ENCODE peak calls at places on chromosome 1, in eight cellular contexts. One of them, this sample, is unnamed.

GRCh38 chr1:101431956-101432510 is 195.2 kb downstream of the S1PR1 start:
- DNase-seq in fibroblast of pulmonary artery: no peak
- DNase-seq in GM12864: no peak
- DNase-seq in fibroblast of lung: no peak
- DNase-seq in CD4-positive, alpha-beta T cell: no peak
- DNase-seq in GM12865: peak
- DNase-seq in lower lobe of right lung: no peak
- DNase-seq in heart right ventricle: no peak
- DNase-seq in this sample: no peak

GRCh38 chr1:193762276-193762675 is 575.9 kb upstream of the B3GALT2 start:
- DNase-seq in GM12865: no peak
- DNase-seq in fibroblast of lung: no peak
- DNase-seq in fibroblast of pulmonary artery: no peak
- DNase-seq in GM12864: no peak
- DNase-seq in CD4-positive, alpha-beta T cell: no peak
- DNase-seq in lower lobe of right lung: no peak
- DNase-seq in heart right ventricle: no peak
- DNase-seq in this sample: no peak

GRCh38 chr1:110185181-110185580 is 24.9 kb upstream of the KCNC4 start:
- DNase-seq in heart right ventricle: peak
- DNase-seq in fibroblast of pulmonary artery: no peak
- DNase-seq in GM12864: no peak
- DNase-seq in lower lobe of right lung: no peak
- DNase-seq in CD4-positive, alpha-beta T cell: no peak
- DNase-seq in GM12865: no peak
- DNase-seq in fibroblast of lung: no peak
- DNase-seq in this sample: no peak

GRCh38 chr1:150321826-150322166 is 463 bp downstream of the PRPF3 start:
- DNase-seq in heart right ventricle: no peak
- DNase-seq in GM12865: no peak
- DNase-seq in fibroblast of lung: peak
- DNase-seq in CD4-positive, alpha-beta T cell: peak
- DNase-seq in GM12864: no peak
- DNase-seq in lower lobe of right lung: no peak
- DNase-seq in fibroblast of pulmonary artery: no peak
- DNase-seq in this sample: no peak

GRCh38 chr1:96306809-96307208 is 414.8 kb upstream of the PTBP2 start:
- DNase-seq in CD4-positive, alpha-beta T cell: no peak
- DNase-seq in lower lobe of right lung: no peak
- DNase-seq in fibroblast of lung: peak
- DNase-seq in fibroblast of pulmonary artery: peak
- DNase-seq in GM12865: no peak
- DNase-seq in heart right ventricle: no peak
- DNase-seq in GM12864: no peak
- DNase-seq in this sample: no peak

GRCh38 chr1:150109567-150109966 is 40.1 kb upstream of the PLEKHO1 start:
- DNase-seq in lower lobe of right lung: no peak
- DNase-seq in CD4-positive, alpha-beta T cell: no peak
- DNase-seq in heart right ventricle: no peak
- DNase-seq in fibroblast of lung: no peak
- DNase-seq in GM12865: peak
- DNase-seq in fibroblast of pulmonary artery: no peak
- DNase-seq in GM12864: no peak
- DNase-seq in this sample: no peak

GRCh38 chr1:204295666-204296065 is 64.1 kb downstream of the PLEKHA6 start:
- DNase-seq in CD4-positive, alpha-beta T cell: no peak
- DNase-seq in fibroblast of lung: no peak
- DNase-seq in GM12864: no peak
- DNase-seq in heart right ventricle: no peak
- DNase-seq in lower lobe of right lung: no peak
- DNase-seq in GM12865: no peak
- DNase-seq in fibroblast of pulmonary artery: no peak
- DNase-seq in this sample: no peak

GRCh38 chr1:28027660-28028059 is 60.8 kb downstream of the EYA3 start:
- DNase-seq in fibroblast of lung: no peak
- DNase-seq in heart right ventricle: no peak
- DNase-seq in CD4-positive, alpha-beta T cell: no peak
- DNase-seq in GM12865: peak
- DNase-seq in fibroblast of pulmonary artery: no peak
- DNase-seq in lower lobe of right lung: no peak
- DNase-seq in GM12864: no peak
- DNase-seq in this sample: no peak

GRCh38 chr1:204075116-204075636 is 2.3 kb downstream of the SOX13 start:
- DNase-seq in GM12865: no peak
- DNase-seq in CD4-positive, alpha-beta T cell: no peak
- DNase-seq in heart right ventricle: no peak
- DNase-seq in fibroblast of lung: no peak
- DNase-seq in lower lobe of right lung: no peak
- DNase-seq in fibroblast of pulmonary artery: no peak
- DNase-seq in GM12864: no peak
- DNase-seq in this sample: no peak

GRCh38 chr1:37849480-37849879 is 9.9 kb downstream of the MTF1 start:
- DNase-seq in heart right ventricle: no peak
- DNase-seq in lower lobe of right lung: no peak
- DNase-seq in GM12864: no peak
- DNase-seq in fibroblast of lung: no peak
- DNase-seq in GM12865: no peak
- DNase-seq in CD4-positive, alpha-beta T cell: no peak
- DNase-seq in fibroblast of pulmonary artery: no peak
- DNase-seq in this sample: no peak
- TF ChIP-seq CTCF in heart right ventricle: no peak
- TF ChIP-seq CTCF in lower lobe of right lung: no peak
- TF ChIP-seq CTCF in GM12864: no peak
- TF ChIP-seq CTCF in fibroblast of lung: no peak
- TF ChIP-seq CTCF in GM12865: no peak
- TF ChIP-seq CTCF in CD4-positive, alpha-beta T cell: no peak
- TF ChIP-seq CTCF in fibroblast of pulmonary artery: no peak
- TF ChIP-seq CTCF in this sample: no peak

GRCh38 chr1:33441088-33441745 is 10.3 kb upstream of the PHC2 start:
- DNase-seq in GM12864: no peak
- DNase-seq in fibroblast of lung: no peak
- DNase-seq in CD4-positive, alpha-beta T cell: no peak
- DNase-seq in fibroblast of pulmonary artery: no peak
- DNase-seq in lower lobe of right lung: no peak
- DNase-seq in GM12865: no peak
- DNase-seq in heart right ventricle: no peak
- DNase-seq in this sample: no peak

GRCh38 chr1:33443067-33443704 is 12.3 kb upstream of the PHC2 start:
- DNase-seq in fibroblast of pulmonary artery: peak
- DNase-seq in GM12865: no peak
- DNase-seq in GM12864: no peak
- DNase-seq in CD4-positive, alpha-beta T cell: no peak
- DNase-seq in fibroblast of lung: peak
- DNase-seq in lower lobe of right lung: no peak
- DNase-seq in heart right ventricle: no peak
- DNase-seq in this sample: no peak

GRCh38 chr1:33445108-33445507 is 14.2 kb upstream of the PHC2 start:
- DNase-seq in fibroblast of lung: no peak
- DNase-seq in fibroblast of pulmonary artery: no peak
- DNase-seq in lower lobe of right lung: no peak
- DNase-seq in GM12865: no peak
- DNase-seq in CD4-positive, alpha-beta T cell: no peak
- DNase-seq in heart right ventricle: no peak
- DNase-seq in GM12864: no peak
- DNase-seq in this sample: no peak

GRCh38 chr1:33442141-33442540 is 11.2 kb upstream of the PHC2 start:
- DNase-seq in heart right ventricle: no peak
- DNase-seq in lower lobe of right lung: no peak
- DNase-seq in CD4-positive, alpha-beta T cell: no peak
- DNase-seq in GM12864: no peak
- DNase-seq in fibroblast of pulmonary artery: no peak
- DNase-seq in fibroblast of lung: peak
- DNase-seq in GM12865: no peak
- DNase-seq in this sample: no peak

GRCh38 chr1:33443705-33444180 is 12.8 kb upstream of the PHC2 start:
- DNase-seq in CD4-positive, alpha-beta T cell: no peak
- DNase-seq in fibroblast of lung: no peak
- DNase-seq in GM12864: no peak
- DNase-seq in GM12865: no peak
- DNase-seq in fibroblast of pulmonary artery: no peak
- DNase-seq in lower lobe of right lung: no peak
- DNase-seq in heart right ventricle: no peak
- DNase-seq in this sample: no peak
- TF ChIP-seq CTCF in CD4-positive, alpha-beta T cell: no peak
- TF ChIP-seq CTCF in fibroblast of lung: no peak
- TF ChIP-seq CTCF in GM12864: no peak
- TF ChIP-seq CTCF in GM12865: no peak
- TF ChIP-seq CTCF in fibroblast of pulmonary artery: no peak
- TF ChIP-seq CTCF in lower lobe of right lung: no peak
- TF ChIP-seq CTCF in heart right ventricle: no peak
- TF ChIP-seq CTCF in this sample: no peak

GRCh38 chr1:234089396-234089795 is 184.9 kb downstream of the SLC35F3 start:
- DNase-seq in lower lobe of right lung: no peak
- DNase-seq in GM12864: no peak
- DNase-seq in heart right ventricle: no peak
- DNase-seq in CD4-positive, alpha-beta T cell: no peak
- DNase-seq in GM12865: no peak
- DNase-seq in fibroblast of lung: no peak
- DNase-seq in fibroblast of pulmonary artery: no peak
- DNase-seq in this sample: no peak
- TF ChIP-seq CTCF in lower lobe of right lung: no peak
- TF ChIP-seq CTCF in GM12864: peak
- TF ChIP-seq CTCF in heart right ventricle: no peak
- TF ChIP-seq CTCF in CD4-positive, alpha-beta T cell: no peak
- TF ChIP-seq CTCF in GM12865: peak
- TF ChIP-seq CTCF in fibroblast of lung: no peak
- TF ChIP-seq CTCF in fibroblast of pulmonary artery: no peak
- TF ChIP-seq CTCF in this sample: no peak

GRCh38 chr1:111739984-111740765 is 980 bp upstream of the INKA2 start:
- DNase-seq in GM12865: peak
- DNase-seq in GM12864: no peak
- DNase-seq in fibroblast of pulmonary artery: peak
- DNase-seq in CD4-positive, alpha-beta T cell: no peak
- DNase-seq in lower lobe of right lung: peak
- DNase-seq in heart right ventricle: peak
- DNase-seq in fibroblast of lung: peak
- DNase-seq in this sample: no peak
- TF ChIP-seq CTCF in GM12865: no peak
- TF ChIP-seq CTCF in GM12864: no peak
- TF ChIP-seq CTCF in fibroblast of pulmonary artery: no peak
- TF ChIP-seq CTCF in CD4-positive, alpha-beta T cell: no peak
- TF ChIP-seq CTCF in lower lobe of right lung: no peak
- TF ChIP-seq CTCF in heart right ventricle: no peak
- TF ChIP-seq CTCF in fibroblast of lung: no peak
- TF ChIP-seq CTCF in this sample: no peak

DNA sequence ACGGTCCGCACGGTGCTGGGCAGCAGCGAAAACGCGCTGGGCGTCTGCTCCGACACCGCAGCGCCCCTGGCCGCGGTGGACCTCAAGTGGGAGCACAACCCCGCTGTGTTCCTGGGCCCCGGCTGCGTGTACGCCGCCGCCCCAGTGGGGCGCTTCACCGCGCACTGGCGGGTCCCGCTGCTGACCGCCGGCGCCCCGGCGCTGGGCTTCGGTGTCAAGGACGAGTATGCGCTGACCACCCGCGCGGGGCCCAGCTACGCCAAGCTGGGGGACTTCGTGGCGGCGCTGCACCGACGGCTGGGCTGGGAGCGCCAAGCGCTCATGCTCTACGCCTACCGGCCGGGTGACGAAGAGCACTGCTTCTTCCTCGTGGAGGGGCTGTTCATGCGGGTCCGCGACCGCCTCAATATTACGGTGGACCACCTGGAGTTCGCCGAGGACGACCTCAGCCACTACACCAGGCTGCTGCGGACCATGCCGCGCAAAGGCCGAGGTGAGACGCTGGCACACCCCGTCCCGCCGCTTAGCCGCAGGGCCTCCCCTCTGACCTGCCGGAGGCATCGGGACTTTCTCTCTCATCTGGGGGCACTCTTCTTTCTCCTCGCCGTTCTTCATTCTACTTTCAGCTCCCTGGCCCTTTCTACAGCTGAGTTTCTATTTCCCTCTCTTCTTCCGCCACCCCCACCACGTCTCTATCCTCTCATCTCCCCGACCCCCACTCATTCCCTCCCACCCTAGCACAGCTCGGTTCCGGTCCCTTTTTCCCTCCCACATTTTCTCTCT is 1.0 kb downstream of the NPR1 start:
- DNase-seq in heart right ventricle: no peak
- DNase-seq in fibroblast of pulmonary artery: peak
- DNase-seq in lower lobe of right lung: peak
- DNase-seq in GM12864: no peak
- DNase-seq in CD4-positive, alpha-beta T cell: no peak
- DNase-seq in fibroblast of lung: no peak
- DNase-seq in GM12865: no peak
- DNase-seq in this sample: no peak
- TF ChIP-seq CTCF in heart right ventricle: peak
- TF ChIP-seq CTCF in fibroblast of pulmonary artery: peak
- TF ChIP-seq CTCF in lower lobe of right lung: peak
- TF ChIP-seq CTCF in GM12864: peak
- TF ChIP-seq CTCF in CD4-positive, alpha-beta T cell: no peak
- TF ChIP-seq CTCF in fibroblast of lung: no peak
- TF ChIP-seq CTCF in GM12865: no peak
- TF ChIP-seq CTCF in this sample: peak

GRCh38 chr1:165688046-165688445 is 10.3 kb downstream of the ALDH9A1 start:
- DNase-seq in fibroblast of lung: no peak
- DNase-seq in heart right ventricle: no peak
- DNase-seq in lower lobe of right lung: no peak
- DNase-seq in GM12865: no peak
- DNase-seq in CD4-positive, alpha-beta T cell: no peak
- DNase-seq in GM12864: no peak
- DNase-seq in fibroblast of pulmonary artery: no peak
- DNase-seq in this sample: no peak

GRCh38 chr1:165686971-165687433 is 11.4 kb downstream of the ALDH9A1 start:
- DNase-seq in fibroblast of pulmonary artery: no peak
- DNase-seq in GM12865: peak
- DNase-seq in fibroblast of lung: no peak
- DNase-seq in heart right ventricle: no peak
- DNase-seq in CD4-positive, alpha-beta T cell: no peak
- DNase-seq in GM12864: peak
- DNase-seq in lower lobe of right lung: no peak
- DNase-seq in this sample: no peak

GRCh38 chr1:165683848-165684485 is 14.4 kb downstream of the ALDH9A1 start:
- DNase-seq in lower lobe of right lung: no peak
- DNase-seq in GM12865: no peak
- DNase-seq in heart right ventricle: no peak
- DNase-seq in fibroblast of pulmonary artery: no peak
- DNase-seq in GM12864: no peak
- DNase-seq in fibroblast of lung: no peak
- DNase-seq in CD4-positive, alpha-beta T cell: no peak
- DNase-seq in this sample: no peak

DNA sequence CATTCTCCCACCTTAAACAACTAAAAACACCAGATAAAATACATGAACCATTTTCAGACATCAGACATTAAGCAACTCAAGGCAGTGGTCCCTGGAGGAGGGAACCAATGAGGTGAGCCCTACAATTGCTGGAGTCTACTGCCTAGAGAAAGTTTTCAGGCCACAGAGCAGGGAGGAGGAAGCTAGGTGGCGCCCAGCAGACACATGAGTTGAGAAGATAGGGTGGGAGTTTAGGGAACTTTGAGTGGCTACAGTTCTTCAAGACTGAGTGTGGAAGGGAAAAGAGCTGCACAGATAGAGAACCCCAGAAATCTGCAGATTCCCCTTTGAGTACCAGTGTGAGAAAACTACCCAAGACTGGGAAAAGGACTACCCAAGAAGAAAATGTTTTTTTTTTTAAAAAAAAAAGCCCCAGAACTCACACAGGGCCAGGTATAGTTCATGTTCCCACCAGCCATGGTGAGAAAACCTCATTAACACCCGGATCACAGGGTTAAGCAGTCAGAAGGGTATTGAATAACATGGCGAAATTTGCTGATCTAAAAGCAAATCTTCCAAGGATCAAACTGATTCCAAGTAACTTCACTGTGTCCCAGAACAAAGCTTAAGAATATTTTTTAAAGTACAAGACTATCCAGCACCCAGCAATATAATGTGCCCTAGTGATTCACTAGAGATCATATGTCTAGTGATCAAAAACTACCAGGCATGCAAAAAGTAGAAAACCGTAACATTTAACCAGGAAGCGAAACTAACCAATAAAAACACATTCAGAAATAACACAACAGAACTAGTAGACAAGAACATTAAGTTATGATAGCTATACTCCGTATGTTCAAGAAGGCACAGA is 12.0 kb downstream of the ALDH9A1 start:
- DNase-seq in GM12864: peak
- DNase-seq in fibroblast of lung: no peak
- DNase-seq in heart right ventricle: no peak
- DNase-seq in lower lobe of right lung: no peak
- DNase-seq in GM12865: peak
- DNase-seq in CD4-positive, alpha-beta T cell: no peak
- DNase-seq in fibroblast of pulmonary artery: no peak
- DNase-seq in this sample: no peak
- TF ChIP-seq CTCF in GM12864: peak
- TF ChIP-seq CTCF in fibroblast of lung: peak
- TF ChIP-seq CTCF in heart right ventricle: no peak
- TF ChIP-seq CTCF in lower lobe of right lung: no peak
- TF ChIP-seq CTCF in GM12865: no peak
- TF ChIP-seq CTCF in CD4-positive, alpha-beta T cell: no peak
- TF ChIP-seq CTCF in fibroblast of pulmonary artery: no peak
- TF ChIP-seq CTCF in this sample: no peak

This sample was measured in CD14-positive monocyte.